ENCODE peak calls at places on chromosomes 4 and X, in ten cellular contexts. One of them, this sample, is unnamed.

GRCh38 chr4:98352403-98352802 is 91.2 kb downstream of the RAP1GDS1 start:
- DNase-seq in OCI-LY7: no peak
- DNase-seq in neuronal stem cell: no peak
- DNase-seq in IMR-90: no peak
- DNase-seq in HCT116: no peak
- DNase-seq in GM23248: no peak
- DNase-seq in fibroblast of lung: peak
- DNase-seq in Karpas-422: no peak
- DNase-seq in GM23338: no peak
- DNase-seq in HepG2: no peak
- DNase-seq in this sample: no peak

GRCh38 chr4:71595576-71596108 is 188.2 kb downstream of the GC start:
- DNase-seq in neuronal stem cell: no peak
- DNase-seq in HCT116: no peak
- DNase-seq in IMR-90: no peak
- DNase-seq in OCI-LY7: no peak
- DNase-seq in fibroblast of lung: peak
- DNase-seq in GM23248: peak
- DNase-seq in HepG2: no peak
- DNase-seq in Karpas-422: no peak
- DNase-seq in GM23338: no peak
- DNase-seq in this sample: no peak

GRCh38 chrX:29746326-29746725 is 469.0 kb upstream of the MAGEB2 start:
- DNase-seq in HepG2: no peak
- DNase-seq in GM23248: peak
- DNase-seq in OCI-LY7: no peak
- DNase-seq in neuronal stem cell: no peak
- DNase-seq in Karpas-422: no peak
- DNase-seq in HCT116: no peak
- DNase-seq in GM23338: no peak
- DNase-seq in IMR-90: peak
- DNase-seq in fibroblast of lung: peak
- DNase-seq in this sample: no peak

GRCh38 chr4:72430050-72430449 is 139.0 kb downstream of the ADAMTS3 start:
- DNase-seq in HepG2: no peak
- DNase-seq in HCT116: no peak
- DNase-seq in GM23338: no peak
- DNase-seq in IMR-90: no peak
- DNase-seq in Karpas-422: no peak
- DNase-seq in neuronal stem cell: no peak
- DNase-seq in GM23248: peak
- DNase-seq in fibroblast of lung: peak
- DNase-seq in OCI-LY7: no peak
- DNase-seq in this sample: no peak

GRCh38 chrX:24341795-24342194 is 18.6 kb upstream of the SUPT20HL1 start:
- DNase-seq in IMR-90: peak
- DNase-seq in HCT116: no peak
- DNase-seq in Karpas-422: no peak
- DNase-seq in fibroblast of lung: no peak
- DNase-seq in HepG2: no peak
- DNase-seq in GM23248: peak
- DNase-seq in OCI-LY7: no peak
- DNase-seq in GM23338: no peak
- DNase-seq in neuronal stem cell: no peak
- DNase-seq in this sample: no peak

GRCh38 chr4:157300678-157301077 is 80.2 kb downstream of the GRIA2 start:
- DNase-seq in Karpas-422: no peak
- DNase-seq in HCT116: no peak
- DNase-seq in GM23248: no peak
- DNase-seq in GM23338: no peak
- DNase-seq in OCI-LY7: no peak
- DNase-seq in HepG2: no peak
- DNase-seq in IMR-90: no peak
- DNase-seq in fibroblast of lung: no peak
- DNase-seq in neuronal stem cell: no peak
- DNase-seq in this sample: no peak

GRCh38 chr4:122045533-122045932 is 93.7 kb upstream of the TRPC3 start:
- DNase-seq in OCI-LY7: no peak
- DNase-seq in IMR-90: peak
- DNase-seq in fibroblast of lung: peak
- DNase-seq in GM23248: peak
- DNase-seq in neuronal stem cell: no peak
- DNase-seq in Karpas-422: no peak
- DNase-seq in HepG2: peak
- DNase-seq in GM23338: no peak
- DNase-seq in HCT116: peak
- DNase-seq in this sample: no peak

GRCh38 chrX:119488749-119489148 is 20.5 kb downstream of the SLC25A5 start:
- DNase-seq in OCI-LY7: peak
- DNase-seq in Karpas-422: peak
- DNase-seq in HepG2: peak
- DNase-seq in neuronal stem cell: no peak
- DNase-seq in HCT116: no peak
- DNase-seq in GM23338: peak
- DNase-seq in GM23248: peak
- DNase-seq in IMR-90: peak
- DNase-seq in fibroblast of lung: peak
- DNase-seq in this sample: peak

GRCh38 chrX:14028473-14028872 is 1.2 kb downstream of the GEMIN8 start:
- DNase-seq in HCT116: no peak
- DNase-seq in HepG2: no peak
- DNase-seq in neuronal stem cell: no peak
- DNase-seq in Karpas-422: peak
- DNase-seq in GM23338: no peak
- DNase-seq in OCI-LY7: peak
- DNase-seq in GM23248: no peak
- DNase-seq in IMR-90: no peak
- DNase-seq in fibroblast of lung: no peak
- DNase-seq in this sample: no peak

GRCh38 chrX:14029425-14030247 is at the start of gene GEMIN8:
- DNase-seq in OCI-LY7: peak
- DNase-seq in IMR-90: peak
- DNase-seq in HCT116: peak
- DNase-seq in GM23338: peak
- DNase-seq in GM23248: peak
- DNase-seq in fibroblast of lung: peak
- DNase-seq in HepG2: peak
- DNase-seq in Karpas-422: peak
- DNase-seq in neuronal stem cell: peak
- DNase-seq in this sample: peak

GRCh38 chrX:14027511-14028019 is 2.1 kb downstream of the GEMIN8 start:
- DNase-seq in GM23338: no peak
- DNase-seq in OCI-LY7: no peak
- DNase-seq in HCT116: no peak
- DNase-seq in IMR-90: peak
- DNase-seq in HepG2: peak
- DNase-seq in fibroblast of lung: peak
- DNase-seq in Karpas-422: peak
- DNase-seq in GM23248: peak
- DNase-seq in neuronal stem cell: no peak
- DNase-seq in this sample: no peak

GRCh38 chrX:14030248-14030592 is 528 bp upstream of the GEMIN8 start:
- DNase-seq in HCT116: no peak
- DNase-seq in OCI-LY7: peak
- DNase-seq in HepG2: no peak
- DNase-seq in GM23338: no peak
- DNase-seq in IMR-90: peak
- DNase-seq in neuronal stem cell: no peak
- DNase-seq in GM23248: peak
- DNase-seq in fibroblast of lung: peak
- DNase-seq in Karpas-422: peak
- DNase-seq in this sample: no peak

DNA sequence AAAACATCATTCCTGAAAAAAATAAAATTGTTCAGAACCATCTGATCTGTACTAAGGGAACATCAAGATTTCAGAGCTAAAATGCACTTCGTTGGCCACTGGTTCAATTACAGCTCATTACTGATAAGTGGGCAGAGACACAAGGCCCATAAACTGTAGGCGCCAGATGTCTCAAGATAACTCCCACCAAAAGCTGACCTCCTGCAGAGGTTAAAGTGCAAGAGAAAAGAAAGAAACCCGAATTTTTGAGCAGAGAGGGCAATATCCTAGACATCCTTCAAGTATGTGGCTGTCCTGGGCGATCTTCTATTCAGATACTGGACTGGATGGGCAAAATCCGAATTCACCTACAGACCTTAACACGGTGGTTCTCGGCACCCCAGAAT is 660 bp downstream of the GEMIN8 start:
- DNase-seq in HCT116: no peak
- DNase-seq in fibroblast of lung: peak
- DNase-seq in GM23338: no peak
- DNase-seq in Karpas-422: no peak
- DNase-seq in HepG2: no peak
- DNase-seq in neuronal stem cell: peak
- DNase-seq in OCI-LY7: peak
- DNase-seq in IMR-90: no peak
- DNase-seq in GM23248: no peak
- DNase-seq in this sample: peak
- H2AFZ ChIP-seq in HCT116: no peak
- H2AFZ ChIP-seq in fibroblast of lung: peak
- H2AFZ ChIP-seq in GM23338: peak
- H2AFZ ChIP-seq in Karpas-422: peak
- H2AFZ ChIP-seq in HepG2: peak
- H2AFZ ChIP-seq in neuronal stem cell: peak
- H2AFZ ChIP-seq in OCI-LY7: peak
- H2AFZ ChIP-seq in IMR-90: peak
- H2AFZ ChIP-seq in GM23248: peak
- H2AFZ ChIP-seq in this sample: peak

GRCh38 chrX:120751683-120752082 is 121.8 kb upstream of the C1GALT1C1 start:
- DNase-seq in neuronal stem cell: no peak
- DNase-seq in HCT116: no peak
- DNase-seq in GM23338: no peak
- DNase-seq in OCI-LY7: peak
- DNase-seq in HepG2: no peak
- DNase-seq in fibroblast of lung: no peak
- DNase-seq in IMR-90: no peak
- DNase-seq in GM23248: no peak
- DNase-seq in Karpas-422: no peak
- DNase-seq in this sample: no peak

GRCh38 chrX:120746153-120746552 is 116.3 kb upstream of the C1GALT1C1 start:
- DNase-seq in IMR-90: no peak
- DNase-seq in GM23338: no peak
- DNase-seq in neuronal stem cell: no peak
- DNase-seq in HepG2: peak
- DNase-seq in GM23248: no peak
- DNase-seq in Karpas-422: no peak
- DNase-seq in OCI-LY7: no peak
- DNase-seq in fibroblast of lung: no peak
- DNase-seq in HCT116: no peak
- DNase-seq in this sample: no peak

GRCh38 chrX:120752431-120753128 is 122.7 kb upstream of the C1GALT1C1 start:
- DNase-seq in OCI-LY7: peak
- DNase-seq in Karpas-422: peak
- DNase-seq in GM23248: no peak
- DNase-seq in HCT116: no peak
- DNase-seq in GM23338: no peak
- DNase-seq in HepG2: peak
- DNase-seq in IMR-90: no peak
- DNase-seq in neuronal stem cell: no peak
- DNase-seq in fibroblast of lung: no peak
- DNase-seq in this sample: no peak

GRCh38 chrX:120750381-120750780 is 120.5 kb upstream of the C1GALT1C1 start:
- DNase-seq in HCT116: no peak
- DNase-seq in neuronal stem cell: no peak
- DNase-seq in fibroblast of lung: no peak
- DNase-seq in Karpas-422: no peak
- DNase-seq in GM23338: no peak
- DNase-seq in OCI-LY7: no peak
- DNase-seq in IMR-90: no peak
- DNase-seq in HepG2: no peak
- DNase-seq in GM23248: no peak
- DNase-seq in this sample: no peak

DNA sequence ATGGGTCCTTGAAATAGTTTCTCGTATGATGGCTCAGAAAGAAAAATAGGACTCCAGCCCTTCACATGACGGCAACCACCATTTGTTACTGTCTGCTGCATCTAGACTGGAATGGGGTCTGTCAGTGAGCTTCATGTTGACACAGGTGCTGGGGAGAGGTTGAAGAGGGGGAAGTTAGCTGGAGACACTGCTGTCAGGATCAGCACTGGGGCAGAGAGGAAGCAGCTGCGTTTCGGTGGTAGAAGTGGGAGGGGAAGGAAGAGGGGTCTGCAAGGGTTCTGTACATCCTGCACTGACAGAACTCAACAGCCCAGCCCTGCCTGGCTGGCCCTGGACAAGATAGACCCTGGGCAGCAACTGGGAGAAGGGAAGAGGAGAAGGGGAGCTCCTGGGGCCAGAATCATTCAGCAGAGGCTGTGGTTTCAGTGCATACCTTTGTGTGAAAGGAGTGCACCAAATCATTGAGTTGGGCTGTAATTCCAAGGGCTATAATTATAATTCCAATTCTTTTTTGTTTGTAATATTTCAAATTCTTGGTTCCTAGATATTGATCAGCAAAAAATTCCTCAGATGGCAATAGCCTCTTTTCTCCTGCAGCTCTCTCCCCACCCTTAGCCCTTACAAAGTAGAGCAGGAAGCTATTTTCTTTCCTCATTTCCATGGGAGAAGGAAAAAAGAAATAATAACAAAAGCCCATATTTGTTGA is 119.4 kb upstream of the C1GALT1C1 start:
- DNase-seq in GM23338: no peak
- DNase-seq in HCT116: no peak
- DNase-seq in OCI-LY7: peak
- DNase-seq in IMR-90: no peak
- DNase-seq in HepG2: no peak
- DNase-seq in GM23248: no peak
- DNase-seq in Karpas-422: peak
- DNase-seq in fibroblast of lung: no peak
- DNase-seq in neuronal stem cell: no peak
- DNase-seq in this sample: no peak
- H2AFZ ChIP-seq in GM23338: no peak
- H2AFZ ChIP-seq in HCT116: no peak
- H2AFZ ChIP-seq in OCI-LY7: peak
- H2AFZ ChIP-seq in IMR-90: peak
- H2AFZ ChIP-seq in HepG2: no peak
- H2AFZ ChIP-seq in GM23248: no peak
- H2AFZ ChIP-seq in Karpas-422: peak
- H2AFZ ChIP-seq in fibroblast of lung: no peak
- H2AFZ ChIP-seq in neuronal stem cell: no peak
- H2AFZ ChIP-seq in this sample: no peak

DNA sequence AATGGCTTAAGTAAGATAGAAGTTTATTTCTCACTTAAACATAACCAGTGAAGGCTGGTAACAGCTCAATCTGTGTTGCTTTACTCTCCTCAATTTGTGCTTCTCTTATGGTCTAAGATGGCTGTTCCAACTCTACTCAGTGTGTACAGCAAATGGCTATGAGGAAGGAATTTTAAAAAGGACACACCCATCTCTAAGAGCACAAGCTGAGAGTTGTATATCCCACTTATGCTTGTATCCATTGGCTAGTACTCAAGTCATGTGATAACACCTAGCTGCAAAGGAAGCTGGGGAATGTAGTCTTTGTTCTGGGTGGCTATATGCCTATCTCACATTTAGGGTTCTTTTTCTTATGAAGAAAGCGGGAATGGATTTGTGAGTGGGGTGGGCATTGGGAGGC is 63.3 kb downstream of the GPAT3 start:
- DNase-seq in OCI-LY7: peak
- DNase-seq in Karpas-422: peak
- DNase-seq in fibroblast of lung: peak
- DNase-seq in HepG2: peak
- DNase-seq in GM23248: peak
- DNase-seq in neuronal stem cell: no peak
- DNase-seq in IMR-90: peak
- DNase-seq in GM23338: peak
- DNase-seq in HCT116: peak
- DNase-seq in this sample: peak
- H2AFZ ChIP-seq in OCI-LY7: peak
- H2AFZ ChIP-seq in Karpas-422: no peak
- H2AFZ ChIP-seq in fibroblast of lung: peak
- H2AFZ ChIP-seq in HepG2: no peak
- H2AFZ ChIP-seq in GM23248: no peak
- H2AFZ ChIP-seq in neuronal stem cell: peak
- H2AFZ ChIP-seq in IMR-90: no peak
- H2AFZ ChIP-seq in GM23338: no peak
- H2AFZ ChIP-seq in HCT116: no peak
- H2AFZ ChIP-seq in this sample: peak

DNA sequence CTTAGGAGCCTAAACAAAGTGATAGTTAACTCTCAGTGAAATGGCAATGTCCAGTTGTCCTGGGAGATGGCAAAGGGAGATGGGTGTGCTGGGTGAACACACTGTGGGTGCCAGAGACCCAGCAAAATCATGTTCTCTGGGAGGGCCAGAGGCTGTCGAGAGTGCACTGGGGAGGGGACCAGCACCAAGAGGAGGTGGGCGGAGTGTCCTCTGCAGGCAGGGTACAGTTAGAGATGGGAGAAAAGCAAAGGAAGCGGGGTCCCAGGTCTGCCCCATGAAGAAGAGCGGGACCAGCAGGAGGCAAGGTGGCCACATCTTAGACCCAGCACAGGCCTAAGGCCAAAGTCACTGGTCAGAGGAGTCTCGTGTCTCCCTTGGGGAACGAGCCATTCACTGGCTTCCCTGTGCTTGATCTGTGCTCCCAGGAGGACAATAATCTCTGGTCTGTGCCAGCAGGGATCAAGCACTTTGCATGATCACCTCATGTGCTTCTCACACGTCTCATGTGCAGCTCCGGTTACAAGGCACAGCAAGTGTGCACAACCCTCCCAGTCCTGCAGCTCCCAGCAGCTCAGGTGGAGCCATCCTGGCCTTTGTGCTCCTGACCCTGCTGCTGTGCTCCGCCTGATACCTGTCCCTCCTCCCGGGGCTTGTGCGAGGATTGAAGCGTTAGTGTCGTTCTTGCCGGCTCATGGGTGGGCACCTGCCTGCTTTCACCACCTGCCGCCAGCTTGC is 100.9 kb downstream of the FAM53A start:
- DNase-seq in HepG2: no peak
- DNase-seq in Karpas-422: no peak
- DNase-seq in OCI-LY7: no peak
- DNase-seq in HCT116: no peak
- DNase-seq in GM23248: no peak
- DNase-seq in GM23338: no peak
- DNase-seq in fibroblast of lung: no peak
- DNase-seq in IMR-90: no peak
- DNase-seq in neuronal stem cell: no peak
- DNase-seq in this sample: no peak
- H2AFZ ChIP-seq in HepG2: no peak
- H2AFZ ChIP-seq in Karpas-422: no peak
- H2AFZ ChIP-seq in OCI-LY7: no peak
- H2AFZ ChIP-seq in HCT116: no peak
- H2AFZ ChIP-seq in GM23248: no peak
- H2AFZ ChIP-seq in GM23338: no peak
- H2AFZ ChIP-seq in fibroblast of lung: no peak
- H2AFZ ChIP-seq in IMR-90: no peak
- H2AFZ ChIP-seq in neuronal stem cell: no peak
- H2AFZ ChIP-seq in this sample: peak